ENCODE peak calls at places on chromosome 3, in four cellular contexts. X, L, F and K are unnamed samples.

GRCh38 chr3:177824190-177824786 is 627.0 kb upstream of the TBL1XR1 start:
- DNase-seq in X (no peak), L (peak; percentile 65), F (no peak), K (no peak)

GRCh38 chr3:52072471-52072870 is 16.1 kb upstream of the DUSP7 start:
- DNase-seq in X (no peak), L (no peak), F (no peak), K (no peak)

GRCh38 chr3:43317461-43318316 is 31.3 kb downstream of the SNRK start:
- DNase-seq in X (no peak), L (no peak), F (no peak), K (no peak)

GRCh38 chr3:9862391-9863235 is 17.4 kb downstream of the CIDEC start:
- DNase-seq in X (peak; percentile 74), L (peak; percentile 53), F (peak; percentile 96), K (peak; percentile 84)

GRCh38 chr3:197961582-197961945 is 1.5 kb downstream of the LMLN start:
- DNase-seq in X (no peak), L (no peak), F (peak; percentile 31), K (no peak)

GRCh38 chr3:153628591-153628990 is 466.6 kb downstream of the RAP2B start:
- DNase-seq in X (no peak), L (no peak), F (no peak), K (no peak)

GRCh38 chr3:79973917-79974595 is 206.3 kb upstream of the ROBO1 start:
- DNase-seq in X (no peak), L (no peak), F (no peak), K (no peak)

GRCh38 chr3:60812544-60812943 is 438.7 kb downstream of the FHIT start:
- DNase-seq in X (no peak), L (no peak), F (no peak), K (no peak)

GRCh38 chr3:46489406-46489805 is 8.4 kb upstream of the RTP3 start:
- DNase-seq in X (no peak), L (no peak), F (no peak), K (no peak)

GRCh38 chr3:157669403-157669802 is 166.2 kb upstream of the VEPH1 start:
- DNase-seq in X (no peak), L (no peak), F (no peak), K (no peak)

GRCh38 chr3:78729921-78730320 is 1037.9 kb downstream of the ROBO1 start:
- DNase-seq in X (no peak), L (no peak), F (no peak), K (no peak)

GRCh38 chr3:22960326-22960984 is 242.7 kb upstream of the UBE2E2 start:
- DNase-seq in X (peak; percentile 17), L (peak; percentile 34), F (peak; percentile 13), K (no peak)

GRCh38 chr3:143648708-143649107 is 199.6 kb downstream of the SLC9A9 start:
- DNase-seq in X (peak; percentile 48), L (peak; percentile 1), F (peak; percentile 43), K (peak; percentile 54)

GRCh38 chr3:101200461-101200860 is 119.9 kb downstream of the IMPG2 start:
- DNase-seq in X (no peak), L (no peak), F (peak; percentile 25), K (no peak)

GRCh38 chr3:105414841-105415240 is 48.1 kb downstream of the ALCAM start:
- DNase-seq in X (no peak), L (no peak), F (no peak), K (no peak)

GRCh38 chr3:195208183-195208582 is 62.8 kb downstream of the XXYLT1 start:
- DNase-seq in X (no peak), L (no peak), F (no peak), K (peak; percentile 30)

GRCh38 chr3:24780992-24781391 is 286.3 kb upstream of the THRB start:
- DNase-seq in X (no peak), L (no peak), F (no peak), K (no peak)

GRCh38 chr3:135055449-135055848 is 260.4 kb downstream of the EPHB1 start:
- DNase-seq in X (no peak), L (no peak), F (no peak), K (no peak)

GRCh38 chr3:56937580-56937979 is 122.9 kb upstream of the SPATA12 start:
- DNase-seq in X (no peak), L (no peak), F (no peak), K (no peak)

GRCh38 chr3:171286580-171287249 is 173.5 kb downstream of the TNIK start:
- DNase-seq in X (no peak), L (no peak), F (no peak), K (no peak)

GRCh38 chr3:48926425-48927392 is 8.1 kb downstream of the ARIH2 start:
- DNase-seq in X (no peak), L (no peak), F (peak; percentile 20), K (no peak)

GRCh38 chr3:195046441-195046840 is 224.5 kb downstream of the XXYLT1 start:
- DNase-seq in X (no peak), L (no peak), F (no peak), K (no peak)

GRCh38 chr3:149657796-149658443 is at the start of gene WWTR1:
- DNase-seq in X (peak; percentile 96), L (peak; percentile 80), F (no peak), K (peak; percentile 90)

GRCh38 chr3:141275032-141275422 is 43.4 kb downstream of the PXYLP1 start:
- DNase-seq in X (no peak), L (no peak), F (no peak), K (no peak)

GRCh38 chr3:184005981-184006507 is 11.6 kb downstream of the ABCC5 start:
- DNase-seq in X (peak; percentile 25), L (no peak), F (peak; percentile 76), K (no peak)

GRCh38 chr3:161104561-161105551 is at the start of gene B3GALNT1:
- DNase-seq in X (peak; percentile 73), L (peak; percentile 81), F (peak; percentile 20), K (peak; percentile 80)

GRCh38 chr3:110178965-110179364 is 841.6 kb upstream of the DPPA4 start:
- DNase-seq in X (no peak), L (no peak), F (no peak), K (no peak)

GRCh38 chr3:104018541-104018940 is 1348.2 kb upstream of the ALCAM start:
- DNase-seq in X (no peak), L (no peak), F (no peak), K (no peak)

GRCh38 chr3:193046369-193046768 is 128.7 kb upstream of the MB21D2 start:
- DNase-seq in X (no peak), L (no peak), F (no peak), K (no peak)

GRCh38 chr3:86708908-86709307 is 282.0 kb downstream of the VGLL3 start:
- DNase-seq in X (peak; percentile 31), L (no peak), F (no peak), K (no peak)

GRCh38 chr3:87873136-87873535 is 185.7 kb downstream of the CGGBP1 start:
- DNase-seq in X (no peak), L (no peak), F (no peak), K (no peak)

GRCh38 chr3:150599611-150600297 is 3.4 kb upstream of the SELENOT start:
- DNase-seq in X (peak; percentile 16), L (no peak), F (peak; percentile 71), K (no peak)

GRCh38 chr3:138338816-138339215 is 9.2 kb upstream of the NME9 start:
- DNase-seq in X (no peak), L (no peak), F (no peak), K (no peak)

GRCh38 chr3:77906102-77906709 is 866.3 kb downstream of the ROBO2 start:
- DNase-seq in X (no peak), L (no peak), F (no peak), K (no peak)

GRCh38 chr3:187951452-187952190 is 202.3 kb upstream of the LPP start:
- DNase-seq in X (no peak), L (no peak), F (peak; percentile 14), K (no peak)

GRCh38 chr3:136979684-136980083 is 21.9 kb downstream of the IL20RB start:
- DNase-seq in X (no peak), L (no peak), F (no peak), K (no peak)

DNA sequence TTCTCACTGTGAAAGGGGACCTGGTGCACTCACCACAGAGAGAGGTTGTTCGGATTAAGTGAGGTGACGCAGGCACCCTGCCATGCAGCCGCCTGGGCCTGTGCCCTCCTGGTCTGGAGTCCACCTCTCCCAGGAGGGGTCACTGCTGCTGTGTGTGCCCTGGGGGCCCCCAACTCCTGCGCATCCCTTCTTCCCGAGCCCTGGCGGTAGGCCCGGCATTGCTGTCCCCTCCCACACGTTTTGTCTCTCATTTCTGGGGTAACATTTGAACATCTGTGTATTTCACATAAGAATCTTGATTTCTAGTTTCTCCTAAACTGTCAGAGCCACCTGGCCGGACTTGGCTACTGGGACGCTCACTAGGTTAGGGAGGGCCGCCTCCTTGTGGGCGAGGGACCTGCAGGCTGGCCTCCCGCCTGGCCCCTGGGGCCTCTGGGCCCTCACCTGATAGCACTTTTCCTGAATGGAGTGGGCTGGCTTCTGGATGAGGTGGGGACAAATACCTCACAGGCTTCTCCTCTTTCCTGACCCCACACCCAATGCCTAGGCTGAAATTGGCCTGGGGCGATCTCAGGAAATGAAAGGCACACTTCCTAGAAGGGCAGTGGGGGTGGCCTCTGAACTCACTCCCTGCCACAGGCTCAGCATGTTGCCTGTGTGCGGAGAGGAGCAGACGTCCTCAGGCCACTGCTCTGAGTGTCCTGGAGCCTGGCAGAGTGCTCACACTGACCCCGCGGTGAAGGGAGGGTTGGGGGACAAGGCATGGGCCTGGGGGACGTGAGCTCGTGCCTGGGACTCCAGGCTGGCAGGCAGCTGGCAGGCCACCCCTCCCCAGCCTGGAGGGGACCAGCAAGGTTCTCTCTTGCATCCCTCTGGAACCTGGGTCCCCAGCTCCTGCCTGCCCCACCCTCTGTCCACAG is 104.2 kb upstream of the PRR23E start:
- DNase-seq in X (no peak), L (peak; percentile 67), F (no peak), K (no peak)
- TF ChIP-seq TEAD4 in X (no peak), L (no peak), F (no peak), K (no peak)

GRCh38 chr3:15796331-15796730 is 1.4 kb downstream of the ANKRD28 start:
- DNase-seq in X (no peak), L (no peak), F (no peak), K (no peak)

GRCh38 chr3:15795563-15796308 is 2.0 kb downstream of the ANKRD28 start:
- DNase-seq in X (no peak), L (no peak), F (peak; percentile 35), K (no peak)

GRCh38 chr3:15796771-15797599 is 794 bp downstream of the ANKRD28 start:
- DNase-seq in X (no peak), L (peak; percentile 9), F (peak; percentile 42), K (no peak)

GRCh38 chr3:15794303-15794771 is 3.4 kb downstream of the ANKRD28 start:
- DNase-seq in X (no peak), L (no peak), F (peak; percentile 45), K (no peak)

GRCh38 chr3:15794842-15795562 is 2.8 kb downstream of the ANKRD28 start:
- DNase-seq in X (no peak), L (no peak), F (no peak), K (no peak)
- TF ChIP-seq TEAD4 in X (no peak), L (no peak), F (no peak), K (no peak)

GRCh38 chr3:38647217-38647970 is 2.1 kb downstream of the SCN5A start:
- DNase-seq in X (no peak), L (peak; percentile 4), F (no peak), K (no peak)

GRCh38 chr3:38649500-38650247 is at the start of gene SCN5A:
- DNase-seq in X (peak; percentile 61), L (peak; percentile 94), F (peak; percentile 76), K (peak; percentile 82)

GRCh38 chr3:38650248-38650940 is 907 bp upstream of the SCN5A start:
- DNase-seq in X (no peak), L (peak; percentile 10), F (peak; percentile 14), K (peak; percentile 49)

GRCh38 chr3:38648024-38648658 is 1.3 kb downstream of the SCN5A start:
- DNase-seq in X (no peak), L (peak; percentile 8), F (no peak), K (no peak)

GRCh38 chr3:38648659-38649499 is 608 bp downstream of the SCN5A start:
- DNase-seq in X (peak; percentile 50), L (peak; percentile 76), F (no peak), K (peak; percentile 49)
- TF ChIP-seq TEAD4 in X (no peak), L (no peak), F (no peak), K (no peak)

GRCh38 chr3:58386966-58387365 is 46.7 kb downstream of the PDHB start:
- DNase-seq in X (no peak), L (no peak), F (no peak), K (no peak)
- TF ChIP-seq TEAD4 in X (no peak), L (no peak), F (no peak), K (no peak)